ENCODE peak calls at places on chromosomes 11 and 22, in five cellular contexts. D, F, A, Y and V are unnamed samples. For H3K4me1, the result is how much of the 10 kb centered on the place peaks cover.

GRCh38 chr11:44637477-44637876 is 72.0 kb downstream of the CD82 start:
- DNase-seq in D (no peak), F (no peak), A (no peak), Y (no peak), V (no peak)

GRCh38 chr11:69204246-69205124 is 48.8 kb downstream of the SMIM38 start:
- DNase-seq in D (peak), F (no peak), A (no peak), Y (no peak), V (no peak)

GRCh38 chr22:42376721-42377177 is 55.5 kb downstream of the NFAM1 start:
- DNase-seq in D (no peak), F (peak), A (peak), Y (peak), V (peak)

GRCh38 chr11:69562816-69563215 is 78.1 kb upstream of the CCND1 start:
- DNase-seq in D (peak), F (no peak), A (no peak), Y (no peak), V (no peak)

GRCh38 chr11:76616676-76617552 is 53.6 kb downstream of the LRRC32 start:
- DNase-seq in D (no peak), F (no peak), A (no peak), Y (no peak), V (no peak)

GRCh38 chr22:23796461-23796860 is 9.7 kb downstream of the SMARCB1 start:
- DNase-seq in D (no peak), F (peak), A (no peak), Y (peak), V (no peak)

GRCh38 chr22:28438183-28438778 is 241.4 kb downstream of the TTC28 start:
- DNase-seq in D (no peak), F (no peak), A (no peak), Y (no peak), V (no peak)

GRCh38 chr11:19220903-19221682 is 19.3 kb upstream of the CSRP3 start:
- DNase-seq in D (no peak), F (no peak), A (no peak), Y (no peak), V (no peak)

GRCh38 chr11:110356769-110357671 is 60.6 kb upstream of the RDX start:
- DNase-seq in D (no peak), F (no peak), A (no peak), Y (peak), V (no peak)

GRCh38 chr11:73019448-73019847 is 122.7 kb downstream of the FCHSD2 start:
- DNase-seq in D (no peak), F (no peak), A (no peak), Y (no peak), V (no peak)

GRCh38 chr11:26578998-26579635 is 7.1 kb upstream of the MUC15 start:
- DNase-seq in D (no peak), F (no peak), A (no peak), Y (no peak), V (no peak)

GRCh38 chr11:69106124-69106811 is 49.5 kb upstream of the SMIM38 start:
- DNase-seq in D (no peak), F (peak), A (no peak), Y (no peak), V (no peak)

GRCh38 chr11:3156282-3156660 is 8.8 kb downstream of the OSBPL5 start:
- DNase-seq in D (peak), F (no peak), A (peak), Y (no peak), V (peak)
- H3K4me1 ChIP-seq in D (under half), F (half or more), A (half or more), Y (under half), V (under half)

GRCh38 chr11:65574147-65574962 is 1.5 kb upstream of the EHBP1L1 start:
- DNase-seq in D (peak), F (peak), A (peak), Y (peak), V (peak)

GRCh38 chr11:65571940-65572339 is 398 bp upstream of the FAM89B start:
- DNase-seq in D (no peak), F (no peak), A (no peak), Y (peak), V (no peak)

GRCh38 chr11:65574963-65575567 is 788 bp upstream of the EHBP1L1 start:
- DNase-seq in D (no peak), F (no peak), A (no peak), Y (peak), V (peak)

GRCh38 chr11:65572356-65573043 is at the start of gene FAM89B:
- DNase-seq in D (peak), F (peak), A (peak), Y (peak), V (peak)

GRCh38 chr11:65573391-65574146 is 1.2 kb downstream of the FAM89B start:
- DNase-seq in D (no peak), F (no peak), A (no peak), Y (no peak), V (peak)
- H3K4me1 ChIP-seq in D (half or more), F (half or more), A (half or more), Y (under half), V (half or more)

GRCh38 chr22:40196628-40197027 is 18.9 kb downstream of the TNRC6B start:
- DNase-seq in D (no peak), F (no peak), A (no peak), Y (no peak), V (no peak)

GRCh38 chr22:40199223-40199622 is 21.5 kb downstream of the TNRC6B start:
- DNase-seq in D (no peak), F (no peak), A (no peak), Y (no peak), V (no peak)

GRCh38 chr22:40200795-40201194 is 23.1 kb downstream of the TNRC6B start:
- DNase-seq in D (no peak), F (no peak), A (no peak), Y (no peak), V (no peak)

GRCh38 chr22:40202225-40202944 is 24.7 kb downstream of the TNRC6B start:
- DNase-seq in D (no peak), F (no peak), A (no peak), Y (no peak), V (no peak)

DNA sequence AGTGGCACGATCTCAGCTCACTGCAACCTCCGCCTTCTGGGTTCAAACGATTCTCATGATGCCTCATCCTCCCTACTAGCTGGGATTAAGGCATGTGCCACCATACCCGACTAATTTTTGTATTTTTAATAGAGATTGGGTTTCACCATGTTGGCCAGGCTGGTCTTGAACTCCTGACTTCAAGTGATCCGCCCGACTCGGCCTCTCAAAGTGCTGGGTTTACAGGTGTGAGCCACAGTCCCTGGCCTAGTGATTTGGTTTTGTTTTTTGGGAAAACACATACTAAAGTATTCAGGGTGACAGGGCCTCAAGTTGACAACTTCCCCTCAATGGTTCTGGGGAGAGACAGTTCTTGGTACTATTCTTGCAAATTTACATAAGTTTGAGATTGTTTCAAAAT is 22.1 kb downstream of the TNRC6B start:
- DNase-seq in D (no peak), F (no peak), A (no peak), Y (no peak), V (no peak)
- H3K4me1 ChIP-seq in D (half or more), F (under half), A (half or more), Y (under half), V (under half)

GRCh38 chr11:78762105-78762504 is 187.4 kb upstream of the NARS2 start:
- DNase-seq in D (no peak), F (no peak), A (no peak), Y (no peak), V (no peak)
- H3K4me1 ChIP-seq in D (under half), F (under half), A (under half), Y (under half), V (under half)

DNA sequence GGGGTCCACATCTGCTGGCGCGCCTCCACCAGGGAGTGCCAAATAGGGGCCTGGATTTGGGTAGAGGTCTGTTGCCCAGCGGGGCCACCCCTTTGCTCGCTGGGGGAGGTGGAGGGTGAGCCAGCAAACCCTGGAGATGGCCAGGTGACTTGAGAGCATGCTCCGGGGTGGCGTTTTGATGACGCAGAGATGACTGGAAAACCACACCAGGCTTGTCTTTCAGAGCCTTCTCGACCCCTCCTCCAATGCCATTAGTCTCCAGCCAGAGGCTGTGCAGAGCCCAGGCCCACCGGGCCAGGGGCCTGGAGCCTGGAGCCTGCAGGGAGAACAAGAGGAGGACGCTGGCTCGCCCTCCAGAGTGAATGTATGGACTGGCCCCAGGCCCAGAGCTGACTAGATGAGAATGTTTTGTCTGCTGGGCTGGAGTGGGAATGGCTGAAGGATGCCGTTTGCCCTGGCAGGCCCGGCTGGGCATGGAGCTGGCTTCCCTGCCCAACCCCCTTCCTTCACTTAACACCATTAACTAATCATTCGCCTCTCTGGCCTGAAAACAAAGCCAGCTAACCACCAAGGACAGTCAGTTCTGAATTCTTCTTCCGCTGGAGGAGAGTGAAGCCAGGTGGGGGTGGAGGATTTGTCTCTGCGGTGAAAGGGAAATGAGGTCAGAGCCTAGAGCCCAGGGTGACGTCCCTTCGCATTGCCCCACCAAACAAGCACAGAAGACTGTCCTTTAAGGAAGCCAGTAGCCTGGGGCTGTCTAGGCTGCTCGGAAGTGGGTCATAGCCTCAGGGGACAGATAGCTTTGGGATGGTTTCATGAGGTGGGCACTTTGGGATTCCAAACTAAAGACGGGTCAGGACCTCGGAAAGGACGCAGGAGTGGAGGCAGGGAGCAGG is 1.6 kb upstream of the MCAM start:
- DNase-seq in D (no peak), F (no peak), A (no peak), Y (peak), V (no peak)
- H3K4me1 ChIP-seq in D (under half), F (half or more), A (under half), Y (under half), V (under half)

GRCh38 chr11:75598264-75598663 is 36.2 kb downstream of the SERPINH1 start:
- DNase-seq in D (no peak), F (no peak), A (no peak), Y (no peak), V (no peak)
- H3K4me1 ChIP-seq in D (under half), F (under half), A (under half), Y (under half), V (under half)

GRCh38 chr11:126602993-126603392 is 247.5 kb downstream of the ST3GAL4 start:
- DNase-seq in D (no peak), F (no peak), A (no peak), Y (no peak), V (no peak)

GRCh38 chr11:126601550-126602215 is 246.2 kb downstream of the ST3GAL4 start:
- DNase-seq in D (no peak), F (no peak), A (no peak), Y (no peak), V (no peak)

GRCh38 chr11:126604461-126604860 is 249.0 kb downstream of the ST3GAL4 start:
- DNase-seq in D (no peak), F (no peak), A (no peak), Y (no peak), V (no peak)

GRCh38 chr11:126602349-126602940 is 247.0 kb downstream of the ST3GAL4 start:
- DNase-seq in D (no peak), F (no peak), A (no peak), Y (no peak), V (no peak)

DNA sequence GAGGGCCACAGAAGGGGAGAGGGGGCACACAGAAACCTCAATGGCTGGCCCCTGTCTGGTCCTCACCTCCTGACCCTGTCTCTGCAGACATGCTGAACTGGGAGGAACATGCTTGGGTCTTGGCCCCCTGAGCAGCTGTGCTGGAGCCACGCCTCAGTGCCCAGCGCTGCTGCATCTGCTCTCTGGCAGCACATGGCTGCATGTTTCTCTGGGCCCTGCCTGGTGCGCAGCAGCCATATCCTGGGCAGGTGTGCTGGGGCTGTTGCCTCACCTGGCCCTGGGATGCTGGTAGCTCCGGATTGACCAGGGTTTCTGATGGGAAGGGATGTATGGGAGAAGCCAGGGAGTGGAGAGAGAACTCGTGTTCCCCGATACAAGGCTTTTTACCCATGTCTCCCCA is 248.0 kb downstream of the ST3GAL4 start:
- DNase-seq in D (no peak), F (no peak), A (no peak), Y (no peak), V (no peak)
- H3K4me1 ChIP-seq in D (under half), F (under half), A (under half), Y (under half), V (under half)

GRCh38 chr11:116930177-116930576 is 92.8 kb upstream of the APOA1 start:
- DNase-seq in D (peak), F (no peak), A (no peak), Y (no peak), V (no peak)

GRCh38 chr11:116928845-116929244 is 91.4 kb upstream of the APOA1 start:
- DNase-seq in D (no peak), F (no peak), A (no peak), Y (no peak), V (no peak)

GRCh38 chr11:116927163-116927772 is 89.8 kb upstream of the APOA1 start:
- DNase-seq in D (peak), F (no peak), A (no peak), Y (peak), V (no peak)

GRCh38 chr11:116929393-116930090 is 92.1 kb upstream of the APOA1 start:
- DNase-seq in D (no peak), F (no peak), A (no peak), Y (no peak), V (no peak)

GRCh38 chr11:116928102-116928777 is 90.8 kb upstream of the APOA1 start:
- DNase-seq in D (peak), F (no peak), A (no peak), Y (no peak), V (no peak)
- H3K4me1 ChIP-seq in D (half or more), F (under half), A (under half), Y (under half), V (under half)

GRCh38 chr11:66619080-66619554 is 2.7 kb downstream of the RBM14 start:
- DNase-seq in D (peak), F (no peak), A (no peak), Y (peak), V (no peak)
- H3K4me1 ChIP-seq in D (half or more), F (half or more), A (half or more), Y (under half), V (under half)

GRCh38 chr11:109304159-109304558 is 117.8 kb upstream of the C11orf87 start:
- DNase-seq in D (no peak), F (no peak), A (no peak), Y (no peak), V (no peak)
- H3K4me1 ChIP-seq in D (under half), F (under half), A (under half), Y (under half), V (under half)